ENCODE peak calls at places on chromosomes 4 and X, in eight cellular contexts. R is uterus; F is NCI-H2029; I is activated CD4-positive, alpha-beta T cell treated with anti-CD3 and anti-CD28 coated beads, Interleukin-2, amount 10 ng/mL, durations not matched to agents 24 days and 14 days; W is naive thymus-derived CD8-positive, alpha-beta T cell; S is activated T-cell treated with anti-CD3 and anti-CD28 coated beads for 1 hour; O is stimulated activated naive CD8-positive, alpha-beta T cell treated with anti-CD3 and anti-CD28 coated beads, Interleukin-15, Interleukin-2, amounts not matched to agents 100 U/mL and 50 U/mL, for 24 hours; J is cardiac muscle cell. H is an unnamed sample.

GRCh38 chr4:16916719-16917337 is 18.4 kb upstream of the LDB2 start:
- DNase-seq in R (no peak), W (peak), S (peak), O (peak), I (peak), J (peak), F (peak), H (no peak)

GRCh38 chr4:2723751-2724150 is 32.4 kb downstream of the TNIP2 start:
- DNase-seq in O (no peak), I (no peak), J (no peak), R (no peak), W (no peak), F (no peak), S (no peak), H (no peak)

GRCh38 chrX:45850775-45851433 is 650.2 kb upstream of the DIPK2B start:
- DNase-seq in J (peak), I (peak), O (peak), R (peak), S (no peak), W (no peak), F (no peak), H (no peak)

GRCh38 chr4:184114431-184114830 is 103.2 kb downstream of the ENPP6 start:
- DNase-seq in R (no peak), S (no peak), O (no peak), I (peak), W (no peak), J (no peak), F (no peak), H (no peak)

GRCh38 chrX:2609431-2610238 is 81.5 kb upstream of the CD99 start:
- DNase-seq in S (no peak), I (no peak), J (peak), W (no peak), O (no peak), F (no peak), R (no peak), H (no peak)

GRCh38 chr4:4461850-4462249 is 74.9 kb downstream of the NSG1 start:
- DNase-seq in F (no peak), S (peak), O (peak), I (no peak), R (no peak), J (no peak), W (no peak), H (no peak)

GRCh38 chr4:8294775-8295174 is 25.2 kb downstream of the HTRA3 start:
- DNase-seq in O (no peak), S (no peak), F (no peak), J (no peak), I (no peak), R (no peak), W (no peak), H (no peak)

GRCh38 chr4:183747931-183748664 is 89.0 kb downstream of the TRAPPC11 start:
- DNase-seq in W (no peak), S (no peak), O (no peak), J (no peak), I (no peak), R (no peak), F (peak), H (no peak)

GRCh38 chrX:10341309-10341708 is 184.5 kb downstream of the CLCN4 start:
- DNase-seq in W (no peak), I (no peak), R (no peak), J (no peak), O (no peak), F (peak), S (no peak), H (no peak)

H was measured in globus pallidus.